ENCODE peak calls at places on chromosomes 11 and 22, in ten cellular contexts. Q, P, O, M, N, E, S, T, H and C are unnamed samples.
A peak's percentile ranks its signal among the peaks of the same experiment; 100 is the strongest.

GRCh38 chr11:68687986-68688385 is 3.6 kb downstream of the GAL start:
- DNase-seq in S (no peak), Q (no peak), O (no peak), M (no peak), H (no peak), P (no peak), E (no peak), N (no peak), T (no peak), C (peak; percentile 48)

GRCh38 chr11:73201249-73201648 is 16.8 kb upstream of the P2RY2 start:
- DNase-seq in Q (peak; percentile 69), O (no peak), E (no peak), H (no peak), N (no peak), M (no peak), T (no peak), P (peak; percentile 76), S (no peak), C (no peak)

GRCh38 chr11:124879999-124880611 is 14.9 kb downstream of the ROBO3 start:
- DNase-seq in N (no peak), T (no peak), Q (no peak), P (peak; percentile 87), O (no peak), M (no peak), H (no peak), E (no peak), S (no peak), C (no peak)

GRCh38 chr11:61472868-61473267 is 35.7 kb upstream of the LRRC10B start:
- DNase-seq in N (no peak), P (no peak), S (no peak), H (no peak), Q (no peak), E (no peak), T (no peak), O (no peak), M (peak; percentile 43), C (no peak)

GRCh38 chr11:14322510-14322909 is 36.5 kb downstream of the RRAS2 start:
- DNase-seq in T (no peak), N (no peak), P (no peak), Q (no peak), E (no peak), M (no peak), H (no peak), S (no peak), O (no peak), C (no peak)

GRCh38 chr11:12218909-12219308 is 108.5 kb downstream of the MICAL2 start:
- DNase-seq in H (no peak), N (no peak), M (no peak), T (no peak), Q (no peak), O (no peak), E (no peak), P (no peak), S (no peak), C (no peak)

GRCh38 chr11:128182844-128183243 is 404.5 kb downstream of the ETS1 start:
- DNase-seq in P (no peak), Q (no peak), N (no peak), O (no peak), E (no peak), T (no peak), M (no peak), S (no peak), H (no peak), C (no peak)

GRCh38 chr11:119295178-119295577 is 21.8 kb downstream of the MCAM start:
- DNase-seq in E (no peak), P (no peak), T (no peak), M (no peak), S (no peak), Q (peak; percentile 47), O (no peak), H (no peak), N (no peak), C (no peak)

GRCh38 chr11:581752-582151 is 5.5 kb downstream of the PHRF1 start:
- DNase-seq in T (peak; percentile 72), P (no peak), M (no peak), E (no peak), Q (no peak), N (no peak), H (no peak), S (no peak), O (no peak), C (no peak)

GRCh38 chr22:39266398-39267030 is 21.7 kb upstream of the PDGFB start:
- DNase-seq in N (no peak), Q (no peak), P (no peak), M (no peak), O (no peak), T (no peak), S (no peak), E (peak; percentile 66), H (no peak), C (no peak)

GRCh38 chr11:72589802-72590761 is 84.1 kb downstream of the PDE2A start:
- DNase-seq in M (peak; percentile 50), P (no peak), N (peak; percentile 7), S (peak; percentile 57), H (peak; percentile 75), O (peak; percentile 64), E (no peak), Q (peak; percentile 38), T (no peak), C (no peak)

GRCh38 chr22:22080270-22080669 is 97.7 kb upstream of the TOP3B start:
- DNase-seq in N (no peak), E (no peak), O (no peak), H (no peak), T (no peak), P (no peak), M (no peak), Q (no peak), S (no peak), C (no peak)

GRCh38 chr22:30224161-30224857 is 22.2 kb downstream of the LIF start:
- DNase-seq in S (no peak), H (no peak), M (no peak), N (no peak), P (no peak), Q (no peak), O (peak; percentile 44), E (no peak), T (no peak), C (peak; percentile 78)

GRCh38 chr22:18023509-18024275 is 669 bp downstream of the MICAL3 start:
- DNase-seq in Q (peak; percentile 86), T (peak; percentile 79), M (peak; percentile 93), N (peak; percentile 57), S (peak; percentile 88), H (peak; percentile 34), P (peak; percentile 95), O (peak; percentile 64), E (no peak), C (peak; percentile 81)

GRCh38 chr11:69321877-69322350 is 28.0 kb downstream of the MYEOV start:
- DNase-seq in M (peak; percentile 86), N (peak; percentile 53), T (no peak), H (no peak), P (peak; percentile 48), S (no peak), Q (peak; percentile 52), O (no peak), E (no peak), C (peak; percentile 99)

GRCh38 chr11:102306817-102307814 is 10.2 kb upstream of the BIRC3 start:
- DNase-seq in N (no peak), M (no peak), T (no peak), O (no peak), S (no peak), E (no peak), Q (no peak), H (no peak), P (no peak), C (no peak)

GRCh38 chr11:125442946-125443345 is 53.1 kb downstream of the FEZ1 start:
- DNase-seq in E (no peak), O (no peak), M (no peak), H (no peak), N (no peak), T (no peak), S (no peak), P (no peak), Q (no peak), C (no peak)

GRCh38 chr11:47716692-47717091 is 1.5 kb upstream of the AGBL2 start:
- DNase-seq in H (no peak), O (no peak), T (no peak), Q (no peak), S (no peak), P (no peak), M (no peak), E (no peak), N (no peak), C (no peak)

GRCh38 chr11:56333156-56333555 is 12.7 kb upstream of the OR8K1 start:
- DNase-seq in T (no peak), O (no peak), S (no peak), N (no peak), M (no peak), Q (no peak), P (no peak), E (no peak), H (no peak), C (no peak)

GRCh38 chr11:72085836-72086475 is 5.3 kb downstream of the LRRC51 start:
- DNase-seq in M (no peak), O (no peak), E (no peak), P (no peak), H (no peak), T (no peak), S (no peak), N (no peak), Q (no peak), C (no peak)

GRCh38 chr11:67032830-67033555 is 10.1 kb downstream of the SYT12 start:
- DNase-seq in O (peak; percentile 71), N (peak; percentile 76), S (no peak), Q (peak; percentile 84), T (no peak), P (no peak), M (peak; percentile 93), H (no peak), E (no peak), C (peak; percentile 96)

GRCh38 chr22:23180301-23180892 is at the start of gene BCR:
- DNase-seq in M (peak; percentile 95), S (peak; percentile 89), H (peak; percentile 53), O (peak; percentile 78), E (peak; percentile 65), T (peak; percentile 77), Q (peak; percentile 70), N (peak; percentile 1), P (peak; percentile 93), C (peak; percentile 64)

GRCh38 chr11:13242564-13242963 is 35.0 kb upstream of the BMAL1 start:
- DNase-seq in O (no peak), P (no peak), H (no peak), S (no peak), E (no peak), T (no peak), N (no peak), M (peak; percentile 16), Q (no peak), C (no peak)

GRCh38 chr11:30406978-30407762 is 84.3 kb downstream of the ARL14EP start:
- DNase-seq in H (no peak), T (no peak), O (no peak), N (peak; percentile 35), Q (no peak), M (no peak), S (peak; percentile 42), E (no peak), P (no peak), C (no peak)

GRCh38 chr22:30863161-30863833 is 105.3 kb downstream of the MORC2 start:
- DNase-seq in H (no peak), N (no peak), T (peak; percentile 61), E (no peak), M (peak; percentile 53), O (no peak), Q (no peak), P (peak; percentile 76), S (no peak), C (no peak)

GRCh38 chr11:107040447-107041444 is 22.5 kb upstream of the GUCY1A2 start:
- DNase-seq in Q (peak; percentile 61), N (peak; percentile 42), P (no peak), M (no peak), T (no peak), E (no peak), H (no peak), S (no peak), O (no peak), C (peak; percentile 45)

GRCh38 chr11:73182824-73183321 is 35.2 kb upstream of the P2RY2 start:
- DNase-seq in M (no peak), T (no peak), S (peak; percentile 65), P (no peak), O (no peak), N (no peak), Q (no peak), H (no peak), E (no peak), C (no peak)

GRCh38 chr11:92591551-92591950 is 366.9 kb downstream of the FAT3 start:
- DNase-seq in P (no peak), T (no peak), E (no peak), S (no peak), N (no peak), M (no peak), O (no peak), H (no peak), Q (no peak), C (no peak)